ENCODE peak calls at places on chromosomes 11 and 22, in ten cellular contexts. D is activated T-helper 2 cell treated with anti-CD3 and anti-CD28 coated beads, Interferon-gamma antibody, Interleukin-2, Interleukin-4, amounts not matched to agents 10 μg/mL and 5 μg/mL and 100 μg/mL, durations not matched to agents 14 hours and 24 hours and 36 hours; E is NCI-H1092; Z is HCT116; R is stimulated activated CD8-positive, alpha-beta memory T cell treated with anti-CD3 and anti-CD28 coated beads, Interleukin-15, amount 100 ng/mL, for 24 hours; V is stimulated activated CD4-positive, alpha-beta T cell treated with anti-CD3 and anti-CD28 coated beads, Interleukin-4, amount 100 ng/mL, for 24 hours; M is hippocampal formation; K is HEK293T; J is T-helper 2 cell; T is activated naive CD8-positive, alpha-beta T cell treated with anti-CD3 and anti-CD28 coated beads, Interleukin-2, amount 50 U/mL, for 24 hours. X is an unnamed sample.

GRCh38 chr11:16792426-16792825 is 54.0 kb downstream of the C11orf58 start:
- DNase-seq in J (no peak), M (no peak), Z (no peak), K (no peak), D (no peak), V (no peak), R (no peak), T (no peak), E (no peak), X (no peak)

GRCh38 chr11:109026891-109027489 is 362.1 kb downstream of the DDX10 start:
- DNase-seq in V (no peak), T (no peak), Z (no peak), K (no peak), M (no peak), D (no peak), R (no peak), E (no peak), J (no peak), X (no peak)

GRCh38 chr11:28999620-29000019 is 891.4 kb downstream of the METTL15 start:
- DNase-seq in M (no peak), K (no peak), E (no peak), D (no peak), R (no peak), Z (no peak), V (no peak), T (no peak), J (no peak), X (no peak)

GRCh38 chr11:2807276-2807681 is 78.3 kb downstream of the CDKN1C start:
- DNase-seq in D (no peak), E (peak), M (peak), T (no peak), J (peak), V (no peak), K (no peak), Z (no peak), R (no peak), X (peak)

GRCh38 chr11:111909378-111909777 is 2.2 kb downstream of the CRYAB start:
- DNase-seq in Z (no peak), D (no peak), E (no peak), R (no peak), K (no peak), T (no peak), M (no peak), J (no peak), V (no peak), X (no peak)

GRCh38 chr11:101867951-101868350 is 46.9 kb upstream of the CEP126 start:
- DNase-seq in R (no peak), E (no peak), Z (no peak), K (no peak), V (no peak), M (no peak), T (no peak), J (no peak), D (no peak), X (no peak)

GRCh38 chr11:35165416-35166368 is 26.7 kb downstream of the CD44 start:
- DNase-seq in R (no peak), K (no peak), Z (no peak), T (peak), D (peak), V (peak), M (no peak), E (no peak), J (peak), X (no peak)

GRCh38 chr11:114321621-114322257 is 25.5 kb downstream of the NNMT start:
- DNase-seq in K (no peak), J (no peak), D (no peak), M (no peak), R (no peak), T (no peak), Z (no peak), E (no peak), V (no peak), X (no peak)

GRCh38 chr11:44744160-44744559 is 17.4 kb downstream of the TSPAN18 start:
- DNase-seq in R (no peak), V (no peak), T (no peak), K (no peak), E (no peak), D (no peak), Z (no peak), J (no peak), M (no peak), X (no peak)

GRCh38 chr22:43013355-43014061 is 1.4 kb downstream of the PACSIN2 start:
- DNase-seq in T (no peak), Z (no peak), R (no peak), K (no peak), V (no peak), D (no peak), J (no peak), E (no peak), M (no peak), X (no peak)

GRCh38 chr11:130042093-130042591 is 27.6 kb upstream of the APLP2 start:
- DNase-seq in V (no peak), E (no peak), T (no peak), R (no peak), Z (no peak), J (no peak), K (no peak), D (no peak), M (no peak), X (no peak)

GRCh38 chr22:44131412-44131811 is 49.3 kb upstream of the PARVG start:
- DNase-seq in E (no peak), Z (no peak), M (no peak), T (no peak), K (no peak), V (no peak), D (no peak), R (no peak), J (no peak), X (no peak)

GRCh38 chr11:93921695-93922468 is 71.5 kb upstream of the VSTM5 start:
- DNase-seq in M (no peak), E (peak), T (peak), V (peak), K (peak), R (no peak), D (peak), J (no peak), Z (peak), X (no peak)

GRCh38 chr11:116132273-116132978 is 628.2 kb upstream of the CADM1 start:
- DNase-seq in T (no peak), K (no peak), Z (no peak), E (no peak), R (no peak), V (no peak), D (no peak), J (no peak), M (no peak), X (no peak)

GRCh38 chr11:11510939-11511338 is 110.9 kb downstream of the GALNT18 start:
- DNase-seq in M (peak), R (no peak), K (no peak), E (peak), Z (no peak), J (no peak), D (no peak), V (no peak), T (no peak), X (no peak)

GRCh38 chr11:1843098-1843473 is 4.3 kb downstream of the TNNI2 start:
- DNase-seq in T (no peak), K (no peak), R (no peak), Z (no peak), J (no peak), D (no peak), E (no peak), V (no peak), M (no peak), X (no peak)

GRCh38 chr22:45917146-45917545 is 59.8 kb downstream of the WNT7B start:
- DNase-seq in E (peak), M (no peak), K (no peak), V (no peak), J (no peak), T (no peak), D (no peak), Z (no peak), R (no peak), X (no peak)

GRCh38 chr22:50529416-50530279 is at the start of gene TYMP:
- DNase-seq in T (peak), V (peak), E (no peak), M (no peak), R (peak), K (no peak), J (peak), D (peak), Z (no peak), X (no peak)

GRCh38 chr11:61362542-61362875 is 335 bp downstream of the TMEM138 start:
- DNase-seq in R (no peak), J (no peak), V (peak), D (peak), T (peak), Z (no peak), K (peak), E (no peak), M (no peak), X (no peak)

GRCh38 chr11:17777086-17777725 is 42.6 kb downstream of the KCNC1 start:
- DNase-seq in M (no peak), K (no peak), T (no peak), R (no peak), D (no peak), Z (no peak), V (no peak), E (no peak), J (no peak), X (no peak)

GRCh38 chr11:116072776-116073175 is 568.6 kb upstream of the CADM1 start:
- DNase-seq in V (no peak), E (peak), K (peak), R (no peak), Z (no peak), J (no peak), D (no peak), M (no peak), T (no peak), X (no peak)

GRCh38 chr11:10303558-10304363 is 1.1 kb upstream of the ADM start:
- DNase-seq in T (no peak), J (no peak), M (no peak), V (peak), E (no peak), D (no peak), Z (no peak), R (no peak), K (no peak), X (peak)

GRCh38 chr11:95098826-95099225 is 9.2 kb downstream of the ENDOD1 start:
- DNase-seq in J (no peak), V (no peak), R (no peak), T (no peak), Z (no peak), D (no peak), E (no peak), M (no peak), K (no peak), X (no peak)

GRCh38 chr11:65577756-65578109 is 1.9 kb downstream of the EHBP1L1 start:
- DNase-seq in R (no peak), K (no peak), Z (no peak), D (no peak), J (no peak), M (no peak), T (no peak), E (no peak), V (no peak), X (no peak)

GRCh38 chr11:79481795-79482194 is 41.0 kb upstream of the TENM4 start:
- DNase-seq in K (no peak), T (no peak), R (no peak), Z (no peak), M (no peak), V (no peak), D (no peak), E (no peak), J (no peak), X (no peak)

GRCh38 chr11:116339306-116339705 is 433.5 kb downstream of the BUD13 start:
- DNase-seq in R (no peak), E (no peak), T (no peak), M (no peak), K (no peak), J (no peak), V (no peak), D (no peak), Z (no peak), X (no peak)

GRCh38 chr11:95922099-95922498 is 1.8 kb downstream of the MTMR2 start:
- DNase-seq in V (no peak), R (no peak), D (no peak), M (no peak), T (no peak), E (no peak), Z (no peak), K (no peak), J (no peak), X (no peak)

X was measured in ureter.